ENCODE peak calls at places on chromosomes 1 and 21, in five cellular contexts. D is T-helper 2 cell, B is erythroblast, C is RWPE1, Q is RPMI7951. U is an unnamed sample.

GRCh38 chr1:164928223-164928814 is 369.3 kb downstream of the PBX1 start:
- DNase-seq in B (no peak), C (no peak), D (no peak), Q (no peak), U (no peak)

GRCh38 chr1:53371851-53372250 is 44.0 kb upstream of the LRP8 start:
- DNase-seq in B (no peak), Q (no peak), D (no peak), C (no peak), U (no peak)

GRCh38 chr1:111372336-111372965 is 55.1 kb downstream of the OVGP1 start:
- DNase-seq in C (no peak), Q (no peak), D (no peak), B (no peak), U (no peak)

GRCh38 chr21:46549650-46550049 is 55.2 kb downstream of the S100B start:
- DNase-seq in B (no peak), C (no peak), Q (no peak), D (no peak), U (no peak)

GRCh38 chr1:31750858-31751638 is 13.1 kb downstream of the ADGRB2 start:
- DNase-seq in D (no peak), Q (peak), B (no peak), C (no peak), U (peak)

GRCh38 chr1:117173006-117173405 is 37.7 kb downstream of the VTCN1 start:
- DNase-seq in Q (no peak), C (no peak), B (no peak), D (no peak), U (no peak)

GRCh38 chr1:244394851-244395765 is 56.6 kb downstream of the ADSS2 start:
- DNase-seq in D (no peak), Q (no peak), B (no peak), C (no peak), U (no peak)

GRCh38 chr1:5949074-5949760 is 43.0 kb downstream of the NPHP4 start:
- DNase-seq in D (no peak), C (no peak), Q (no peak), B (no peak), U (no peak)

GRCh38 chr1:8602471-8603219 is 214.8 kb downstream of the RERE start:
- DNase-seq in C (no peak), Q (no peak), B (no peak), D (no peak), U (no peak)

GRCh38 chr1:23392125-23392855 is 22.7 kb upstream of the ZNF436 start:
- DNase-seq in B (no peak), Q (no peak), C (no peak), D (no peak), U (no peak)

GRCh38 chr1:113326976-113327375 is 63.3 kb upstream of the MAGI3 start:
- DNase-seq in C (no peak), D (no peak), B (no peak), Q (no peak), U (no peak)

GRCh38 chr1:230429072-230429735 is 3.1 kb upstream of the PGBD5 start:
- DNase-seq in B (no peak), D (no peak), Q (no peak), C (no peak), U (no peak)

GRCh38 chr1:102019530-102019929 is 22.8 kb upstream of the OLFM3 start:
- DNase-seq in C (no peak), D (no peak), B (no peak), Q (no peak), U (no peak)